ENCODE peak calls at places on chromosome 5, in nine cellular contexts. C, S, L, T, N, U, B, H and A are unnamed samples.

GRCh38 chr5:126368239-126368812 is 54.9 kb upstream of the GRAMD2B start:
- DNase-seq in N (no peak), B (peak; percentile 95), H (peak; percentile 99), T (no peak), C (peak; percentile 57), S (no peak), L (no peak), U (no peak), A (no peak)

GRCh38 chr5:45262061-45262590 is 434.1 kb downstream of the HCN1 start:
- DNase-seq in N (no peak), C (no peak), L (no peak), U (no peak), T (no peak), S (no peak), H (no peak), B (no peak), A (no peak)

GRCh38 chr5:32908646-32909045 is 197.5 kb downstream of the NPR3 start:
- DNase-seq in H (no peak), L (no peak), C (no peak), N (no peak), S (no peak), T (no peak), U (peak; percentile 28), B (no peak), A (no peak)

GRCh38 chr5:138986186-138986775 is 111.1 kb upstream of the LRRTM2 start:
- DNase-seq in S (no peak), N (no peak), L (no peak), C (peak; percentile 12), T (no peak), B (no peak), H (no peak), U (no peak), A (no peak)

GRCh38 chr5:89338935-89339334 is 456.0 kb upstream of the MEF2C start:
- DNase-seq in S (peak; percentile 74), N (peak; percentile 53), H (peak; percentile 25), U (peak; percentile 81), B (peak; percentile 66), C (no peak), T (no peak), L (no peak), A (no peak)

GRCh38 chr5:55711531-55712022 is 547 bp downstream of the SLC38A9 start:
- DNase-seq in N (no peak), C (no peak), S (no peak), T (no peak), B (no peak), U (no peak), L (no peak), H (no peak), A (no peak)

GRCh38 chr5:133474851-133475590 is 137.3 kb downstream of the FSTL4 start:
- DNase-seq in S (no peak), L (no peak), H (no peak), C (no peak), N (no peak), T (no peak), B (no peak), U (no peak), A (no peak)

GRCh38 chr5:144191998-144192397 is 21.3 kb downstream of the KCTD16 start:
- DNase-seq in L (peak; percentile 15), B (peak; percentile 75), H (peak; percentile 77), N (peak; percentile 71), U (no peak), S (peak; percentile 79), C (no peak), T (no peak), A (peak; percentile 82)

GRCh38 chr5:161713042-161713441 is 27.5 kb downstream of the GABRA6 start:
- DNase-seq in H (no peak), B (no peak), C (no peak), T (no peak), U (no peak), N (no peak), L (no peak), S (no peak), A (no peak)

GRCh38 chr5:29218138-29218537 is 1975.3 kb upstream of the CDH6 start:
- DNase-seq in C (no peak), L (no peak), H (no peak), S (no peak), N (peak; percentile 24), B (no peak), T (no peak), U (no peak), A (no peak)